ENCODE peak calls at places on chromosomes 11 and 22, in four cellular contexts. G, X, I and Y are unnamed samples.

GRCh38 chr22:37533995-37534394 is 14.8 kb upstream of the CARD10 start:
- DNase-seq in G (peak), X (no peak), I (no peak), Y (no peak)

GRCh38 chr11:113449743-113450142 is 25.5 kb downstream of the DRD2 start:
- DNase-seq in G (no peak), X (no peak), I (no peak), Y (no peak)

GRCh38 chr22:19522190-19522880 is 1.9 kb downstream of the CLDN5 start:
- DNase-seq in G (no peak), X (peak), I (peak), Y (no peak)

GRCh38 chr11:129950319-129951034 is 52.2 kb downstream of the PRDM10 start:
- DNase-seq in G (peak), X (no peak), I (no peak), Y (no peak)

GRCh38 chr11:85682330-85683305 is 3.4 kb downstream of the CCDC89 start:
- DNase-seq in G (peak), X (no peak), I (no peak), Y (no peak)

GRCh38 chr11:44597358-44598009 is 32.0 kb downstream of the CD82 start:
- DNase-seq in G (no peak), X (no peak), I (no peak), Y (no peak)

GRCh38 chr22:24819941-24820461 is 14.0 kb downstream of the SGSM1 start:
- DNase-seq in G (no peak), X (no peak), I (no peak), Y (no peak)

GRCh38 chr11:108819957-108820356 is 155.1 kb downstream of the DDX10 start:
- DNase-seq in G (no peak), X (no peak), I (no peak), Y (no peak)

GRCh38 chr11:90747057-90747456 is 524.2 kb upstream of the CHORDC1 start:
- DNase-seq in G (no peak), X (no peak), I (no peak), Y (no peak)

GRCh38 chr11:99162819-99163218 is 142.1 kb downstream of the CNTN5 start:
- DNase-seq in G (no peak), X (no peak), I (no peak), Y (no peak)

GRCh38 chr11:119828011-119828410 is 99.0 kb upstream of the NECTIN1 start:
- DNase-seq in G (no peak), X (no peak), I (no peak), Y (no peak)

GRCh38 chr11:110096369-110096976 is 3.3 kb downstream of the ZC3H12C start:
- DNase-seq in G (no peak), X (no peak), I (no peak), Y (no peak)

GRCh38 chr11:22702022-22702421 is 35.6 kb downstream of the GAS2 start:
- DNase-seq in G (no peak), X (no peak), I (no peak), Y (no peak)

GRCh38 chr11:120337896-120338840 is 2.0 kb downstream of the ARHGEF12 start:
- DNase-seq in G (peak), X (no peak), I (no peak), Y (no peak)

GRCh38 chr11:128593281-128593680 is 5.9 kb upstream of the ETS1 start:
- DNase-seq in G (peak), X (peak), I (peak), Y (no peak)

GRCh38 chr22:20805972-20806471 is 32.1 kb downstream of the SERPIND1 start:
- DNase-seq in G (peak), X (peak), I (no peak), Y (no peak)

GRCh38 chr11:20050551-20051333 is 109.5 kb downstream of the DBX1 start:
- DNase-seq in G (no peak), X (peak), I (peak), Y (no peak)

GRCh38 chr22:44814266-44815098 is 62.1 kb downstream of the ARHGAP8 start:
- DNase-seq in G (no peak), X (no peak), I (no peak), Y (no peak)

GRCh38 chr11:1400168-1401000 is 10.7 kb downstream of the BRSK2 start:
- DNase-seq in G (no peak), X (no peak), I (no peak), Y (no peak)

GRCh38 chr11:18700375-18700774 is 1.8 kb downstream of the TMEM86A start:
- DNase-seq in G (peak), X (no peak), I (no peak), Y (no peak)

GRCh38 chr22:45971389-45972028 is 5.5 kb downstream of the WNT7B start:
- DNase-seq in G (no peak), X (no peak), I (no peak), Y (no peak)

GRCh38 chr11:2551131-2551530 is 106.3 kb downstream of the KCNQ1 start:
- DNase-seq in G (no peak), X (no peak), I (no peak), Y (no peak)

GRCh38 chr11:119106564-119107537 is at the start of gene C2CD2L:
- DNase-seq in G (peak), X (peak), I (peak), Y (no peak)

GRCh38 chr11:134499990-134500389 is 87.9 kb upstream of the B3GAT1 start:
- DNase-seq in G (no peak), X (no peak), I (no peak), Y (no peak)

GRCh38 chr22:35409783-35410662 is 10.1 kb downstream of the MCM5 start:
- DNase-seq in G (no peak), X (no peak), I (no peak), Y (no peak)

DNA sequence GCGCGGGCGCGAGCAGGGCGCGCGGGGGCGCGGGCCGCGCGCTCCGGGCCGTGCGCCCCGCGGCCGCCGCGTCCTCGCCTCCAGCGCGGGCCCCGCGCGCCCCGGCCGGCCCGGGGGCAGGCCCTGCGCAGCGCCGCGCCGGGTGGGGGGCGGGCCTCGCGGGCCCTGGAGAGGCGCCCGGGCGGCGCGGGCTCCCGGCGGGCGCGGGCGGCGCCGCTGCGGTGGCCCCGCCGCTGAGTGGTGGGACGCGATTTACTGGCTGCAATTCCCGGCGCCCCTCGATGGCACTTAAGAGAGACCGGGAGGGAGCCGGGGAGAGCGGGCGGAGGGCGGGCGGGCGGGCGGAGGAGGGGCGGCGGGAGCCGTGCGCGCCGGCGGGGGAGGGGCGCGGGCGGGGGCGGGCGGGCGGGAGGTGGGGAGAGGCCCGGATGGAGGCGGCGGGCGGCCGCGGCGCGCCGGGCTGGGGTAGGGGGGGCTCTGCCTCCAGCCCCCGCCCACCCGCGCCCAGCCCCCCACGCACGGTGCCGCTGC is 73.2 kb upstream of the TCF20 start:
- DNase-seq in G (no peak), X (no peak), I (no peak), Y (no peak)
- H3K56ac ChIP-seq in G (no peak), X (peak), I (no peak), Y (no peak)

GRCh38 chr11:58656348-58656747 is 33.9 kb downstream of the CNTF start:
- DNase-seq in G (no peak), X (no peak), I (no peak), Y (no peak)
- H3K56ac ChIP-seq in G (no peak), X (no peak), I (no peak), Y (no peak)

GRCh38 chr11:61851900-61852295 is 23.8 kb downstream of the FADS2 start:
- DNase-seq in G (no peak), X (no peak), I (no peak), Y (no peak)
- H3K56ac ChIP-seq in G (no peak), X (no peak), I (no peak), Y (no peak)

GRCh38 chr22:50704510-50705218 is 32.0 kb downstream of the SHANK3 start:
- DNase-seq in G (no peak), X (no peak), I (no peak), Y (no peak)
- H3K56ac ChIP-seq in G (no peak), X (no peak), I (no peak), Y (no peak)

GRCh38 chr11:68096962-68097361 is 24.2 kb downstream of the CHKA start:
- DNase-seq in G (no peak), X (no peak), I (no peak), Y (no peak)
- H3K56ac ChIP-seq in G (no peak), X (no peak), I (no peak), Y (no peak)

DNA sequence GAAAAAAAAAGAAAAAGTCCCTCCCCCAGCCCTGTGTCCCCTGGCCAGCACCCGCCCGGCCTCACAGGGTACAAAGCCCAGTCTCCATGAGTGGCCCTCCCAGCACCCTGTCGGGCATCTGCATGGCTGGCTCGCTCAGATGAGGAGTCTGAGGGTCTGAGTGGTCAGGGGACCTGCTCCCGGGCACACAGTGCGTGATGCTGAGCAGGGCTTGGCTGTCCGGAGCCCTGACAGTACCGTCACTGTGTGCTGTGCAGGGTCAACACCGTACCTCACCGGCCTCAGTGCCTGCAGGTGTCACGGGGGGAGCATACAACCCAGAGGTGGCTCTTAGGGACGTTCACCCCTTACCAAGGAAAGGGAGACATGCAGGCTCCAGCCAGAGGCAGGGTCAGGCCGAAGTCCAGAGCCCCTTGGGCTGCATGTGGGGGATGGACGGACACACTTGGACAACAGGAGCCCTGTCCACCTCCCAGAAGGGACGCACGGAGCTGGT is 3.6 kb upstream of the PLXNB2 start:
- DNase-seq in G (no peak), X (no peak), I (no peak), Y (no peak)
- H3K56ac ChIP-seq in G (no peak), X (no peak), I (no peak), Y (no peak)

DNA sequence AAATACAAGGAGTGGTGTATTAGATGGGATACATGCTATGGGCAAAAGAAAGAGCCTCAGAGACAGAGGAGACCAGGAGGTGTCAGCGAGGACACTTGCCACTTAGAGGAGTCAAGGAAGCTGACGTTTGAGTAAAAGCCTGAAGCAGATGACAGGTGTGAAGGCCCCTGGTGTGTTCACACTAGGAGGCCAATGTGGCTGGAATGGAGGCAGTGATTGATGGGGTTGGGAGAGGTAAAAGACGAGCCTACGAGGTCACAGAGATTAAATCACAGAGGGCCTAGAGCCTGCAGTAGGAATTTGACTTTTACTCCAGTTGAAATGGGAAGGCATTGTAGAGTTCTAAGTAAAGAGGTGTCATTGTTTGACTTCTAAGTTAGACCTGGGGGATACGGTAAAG is 12.0 kb upstream of the GDPD5 start:
- DNase-seq in G (no peak), X (peak), I (no peak), Y (no peak)
- H3K56ac ChIP-seq in G (no peak), X (no peak), I (no peak), Y (no peak)

GRCh38 chr11:64917663-64917995 is 620 bp upstream of the ATG2A start:
- DNase-seq in G (no peak), X (peak), I (no peak), Y (no peak)

GRCh38 chr11:64916040-64916847 is 765 bp downstream of the ATG2A start:
- DNase-seq in G (peak), X (peak), I (peak), Y (no peak)

GRCh38 chr11:64916848-64917662 is at the start of gene ATG2A:
- DNase-seq in G (peak), X (peak), I (peak), Y (peak)

GRCh38 chr11:64919627-64920026 is 2.6 kb upstream of the ATG2A start:
- DNase-seq in G (no peak), X (no peak), I (no peak), Y (no peak)

DNA sequence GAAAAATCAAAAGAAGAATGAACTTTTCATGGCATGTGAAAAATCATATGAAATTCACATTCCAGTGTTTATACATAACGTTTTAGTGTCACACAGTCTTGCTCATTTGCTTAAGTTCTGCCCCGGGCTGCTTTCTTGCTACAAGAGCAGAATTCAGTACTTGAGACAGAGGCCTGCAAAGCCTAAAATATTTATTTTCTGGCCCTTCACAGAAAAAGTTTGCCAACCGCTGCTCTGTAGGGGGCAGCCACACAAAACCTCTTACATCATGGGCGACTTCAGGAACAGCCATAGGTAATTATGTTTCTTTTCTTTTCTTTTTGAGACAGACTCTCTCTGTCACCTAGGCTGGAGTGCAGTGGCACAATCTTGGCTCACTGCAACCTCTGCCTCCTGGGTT is 1.0 kb upstream of the ATG2A start:
- DNase-seq in G (peak), X (peak), I (no peak), Y (no peak)
- H3K56ac ChIP-seq in G (no peak), X (no peak), I (no peak), Y (no peak)

DNA sequence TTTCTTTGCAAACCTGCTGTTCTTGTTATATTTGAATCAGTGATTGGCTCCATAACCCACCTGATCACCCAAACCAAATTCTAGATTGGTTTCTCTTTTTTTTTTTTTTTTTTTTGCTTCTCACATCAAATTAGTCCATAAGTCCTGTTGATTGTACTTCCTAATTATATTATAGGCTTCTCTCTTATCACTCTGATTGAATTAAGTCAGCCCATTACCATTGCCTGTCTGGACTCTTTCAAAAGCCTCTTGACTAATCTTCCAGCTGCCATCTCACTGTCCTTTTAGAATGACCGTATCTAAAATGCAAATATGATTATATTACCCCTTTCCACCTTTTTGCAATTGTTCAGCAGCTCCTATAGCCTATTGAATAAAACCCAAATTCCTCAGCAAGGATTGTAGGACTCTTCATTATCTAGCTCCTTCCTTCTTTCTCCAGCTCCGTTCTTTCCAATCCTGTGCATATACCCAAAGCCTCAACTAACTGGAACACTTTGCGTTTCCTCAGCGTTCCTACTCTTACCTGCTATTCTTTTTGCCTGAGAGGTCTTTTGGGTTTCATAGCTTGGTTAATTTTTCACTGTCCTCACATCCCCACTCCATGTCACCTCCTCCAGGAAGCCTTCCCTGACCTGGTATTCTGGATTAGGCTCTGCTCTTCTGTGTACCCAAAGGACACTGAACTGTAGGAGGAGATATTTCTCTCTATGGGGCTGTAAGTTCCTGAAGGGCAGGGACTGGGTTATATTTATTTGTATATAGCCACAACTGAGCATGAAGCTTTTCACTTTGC is 423.3 kb downstream of the TMEM135 start:
- DNase-seq in G (no peak), X (no peak), I (no peak), Y (no peak)
- H3K56ac ChIP-seq in G (no peak), X (no peak), I (no peak), Y (no peak)

DNA sequence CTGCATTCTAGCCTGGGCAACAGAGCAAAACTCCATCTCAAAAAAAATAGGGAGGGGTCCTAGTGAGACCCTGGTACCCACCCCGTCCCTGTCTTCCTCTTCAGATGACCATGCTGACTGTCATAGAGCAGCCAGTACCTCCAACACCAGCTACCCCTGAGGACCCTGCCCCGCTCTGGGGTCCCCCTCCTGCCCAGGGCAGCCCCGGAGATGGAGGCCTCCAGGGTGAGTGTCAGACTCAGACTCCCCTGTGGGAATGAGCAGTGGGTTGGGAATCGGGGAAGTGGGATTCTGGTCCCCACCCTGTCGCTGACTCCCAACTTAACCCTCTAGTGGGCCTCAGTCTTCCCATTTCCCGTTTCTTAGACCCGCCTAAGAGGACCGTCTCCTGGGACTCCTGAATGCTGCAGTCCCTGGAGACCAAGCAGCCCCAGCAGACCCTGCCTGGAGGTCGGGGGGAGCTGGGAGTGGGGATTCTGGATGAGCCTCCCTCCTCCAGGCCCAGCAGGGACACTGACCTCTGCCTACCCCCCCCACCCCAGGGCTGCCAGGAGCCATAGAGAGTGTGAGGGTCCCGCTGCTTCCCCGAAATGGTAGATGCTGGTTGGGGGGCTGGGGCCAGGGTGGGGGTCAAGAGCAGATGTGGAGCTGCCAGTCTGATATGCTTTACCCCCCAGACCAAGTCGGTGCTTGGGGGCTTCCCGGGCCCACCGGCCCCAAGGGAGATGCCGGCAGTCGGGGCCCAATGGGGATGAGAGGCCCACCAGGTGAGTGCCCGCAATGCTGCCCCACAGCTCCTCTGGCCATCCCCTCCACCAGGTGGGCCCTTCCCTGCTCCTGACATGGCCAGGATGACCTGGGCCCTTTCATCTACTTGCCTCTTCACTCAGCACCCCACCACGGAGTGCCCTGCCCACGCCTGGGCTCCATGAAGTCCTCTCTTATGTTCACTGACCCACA is 25.5 kb downstream of the EMID1 start:
- DNase-seq in G (no peak), X (no peak), I (no peak), Y (no peak)
- H3K56ac ChIP-seq in G (no peak), X (no peak), I (no peak), Y (no peak)